ENCODE peak calls at places on chromosomes 2 and 18, in seven cellular contexts. One of them, this sample, is unnamed.

GRCh38 chr2:157887946-157888345 is 11.8 kb upstream of the ACVR1 start:
- DNase-seq in glutamatergic neuron: no peak
- DNase-seq in right lobe of liver: no peak
- DNase-seq in uterus: no peak
- DNase-seq in DND-41: no peak
- DNase-seq in K562: no peak
- DNase-seq in AG04450: no peak
- DNase-seq in this sample: no peak

GRCh38 chr18:33603434-33603833 is 25.4 kb downstream of the ASXL3 start:
- DNase-seq in glutamatergic neuron: no peak
- DNase-seq in right lobe of liver: no peak
- DNase-seq in uterus: no peak
- DNase-seq in DND-41: no peak
- DNase-seq in K562: no peak
- DNase-seq in AG04450: no peak
- DNase-seq in this sample: no peak

GRCh38 chr18:60872434-60872833 is 460.8 kb upstream of the CDH20 start:
- DNase-seq in glutamatergic neuron: no peak
- DNase-seq in right lobe of liver: no peak
- DNase-seq in uterus: no peak
- DNase-seq in DND-41: no peak
- DNase-seq in K562: no peak
- DNase-seq in AG04450: no peak
- DNase-seq in this sample: no peak

GRCh38 chr2:220779918-220780317 is 792.2 kb downstream of the EPHA4 start:
- DNase-seq in glutamatergic neuron: no peak
- DNase-seq in right lobe of liver: no peak
- DNase-seq in uterus: no peak
- DNase-seq in DND-41: no peak
- DNase-seq in K562: no peak
- DNase-seq in AG04450: peak; percentile 74
- DNase-seq in this sample: peak; percentile 64

GRCh38 chr2:240465268-240465764 is 29.9 kb downstream of the GPC1 start:
- DNase-seq in glutamatergic neuron: peak; percentile 17
- DNase-seq in right lobe of liver: peak; percentile 56
- DNase-seq in uterus: no peak
- DNase-seq in DND-41: no peak
- DNase-seq in K562: no peak
- DNase-seq in AG04450: no peak
- DNase-seq in this sample: no peak

GRCh38 chr2:239201884-239202283 is 198.9 kb downstream of the HDAC4 start:
- DNase-seq in glutamatergic neuron: peak; percentile 9
- DNase-seq in right lobe of liver: no peak
- DNase-seq in uterus: no peak
- DNase-seq in DND-41: no peak
- DNase-seq in K562: no peak
- DNase-seq in AG04450: no peak
- DNase-seq in this sample: no peak

GRCh38 chr2:229800997-229801754 is 86.8 kb upstream of the DNER start:
- DNase-seq in glutamatergic neuron: peak; percentile 66
- DNase-seq in right lobe of liver: peak; percentile 60
- DNase-seq in uterus: peak; percentile 47
- DNase-seq in DND-41: peak; percentile 71
- DNase-seq in K562: peak; percentile 39
- DNase-seq in AG04450: peak; percentile 15
- DNase-seq in this sample: peak; percentile 79

GRCh38 chr18:23587220-23587642 is 925 bp upstream of the NPC1 start:
- DNase-seq in glutamatergic neuron: no peak
- DNase-seq in right lobe of liver: peak; percentile 57
- DNase-seq in uterus: no peak
- DNase-seq in DND-41: no peak
- DNase-seq in K562: no peak
- DNase-seq in AG04450: no peak
- DNase-seq in this sample: no peak

GRCh38 chr2:218679119-218679518 is 7.2 kb downstream of the STK36 start:
- DNase-seq in glutamatergic neuron: no peak
- DNase-seq in right lobe of liver: no peak
- DNase-seq in uterus: no peak
- DNase-seq in DND-41: no peak
- DNase-seq in K562: peak; percentile 25
- DNase-seq in AG04450: no peak
- DNase-seq in this sample: no peak

GRCh38 chr2:46001741-46002506 is 295.3 kb upstream of the EPAS1 start:
- DNase-seq in glutamatergic neuron: no peak
- DNase-seq in right lobe of liver: no peak
- DNase-seq in uterus: peak; percentile 26
- DNase-seq in DND-41: no peak
- DNase-seq in K562: no peak
- DNase-seq in AG04450: peak; percentile 84
- DNase-seq in this sample: no peak

GRCh38 chr2:45643543-45644542 is 7.6 kb upstream of the PRKCE start:
- DNase-seq in glutamatergic neuron: peak; percentile 86
- DNase-seq in right lobe of liver: peak; percentile 82
- DNase-seq in uterus: peak; percentile 44
- DNase-seq in DND-41: peak; percentile 72
- DNase-seq in K562: peak; percentile 90
- DNase-seq in AG04450: no peak
- DNase-seq in this sample: peak; percentile 62

GRCh38 chr2:44916291-44916690 is 25.2 kb upstream of the SIX3 start:
- DNase-seq in glutamatergic neuron: no peak
- DNase-seq in right lobe of liver: no peak
- DNase-seq in uterus: no peak
- DNase-seq in DND-41: no peak
- DNase-seq in K562: no peak
- DNase-seq in AG04450: no peak
- DNase-seq in this sample: no peak

GRCh38 chr2:68755071-68755470 is 20.5 kb downstream of the ARHGAP25 start:
- DNase-seq in glutamatergic neuron: no peak
- DNase-seq in right lobe of liver: no peak
- DNase-seq in uterus: no peak
- DNase-seq in DND-41: no peak
- DNase-seq in K562: no peak
- DNase-seq in AG04450: no peak
- DNase-seq in this sample: no peak

GRCh38 chr2:23604731-23605130 is 219.8 kb downstream of the KLHL29 start:
- DNase-seq in glutamatergic neuron: no peak
- DNase-seq in right lobe of liver: peak; percentile 39
- DNase-seq in uterus: no peak
- DNase-seq in DND-41: no peak
- DNase-seq in K562: no peak
- DNase-seq in AG04450: no peak
- DNase-seq in this sample: no peak

GRCh38 chr2:147294825-147295392 is 549.9 kb upstream of the ACVR2A start:
- DNase-seq in glutamatergic neuron: no peak
- DNase-seq in right lobe of liver: no peak
- DNase-seq in uterus: no peak
- DNase-seq in DND-41: no peak
- DNase-seq in K562: no peak
- DNase-seq in AG04450: no peak
- DNase-seq in this sample: peak; percentile 17

GRCh38 chr2:162254472-162254871 is 11.2 kb upstream of the FAP start:
- DNase-seq in glutamatergic neuron: no peak
- DNase-seq in right lobe of liver: no peak
- DNase-seq in uterus: no peak
- DNase-seq in DND-41: no peak
- DNase-seq in K562: no peak
- DNase-seq in AG04450: no peak
- DNase-seq in this sample: no peak

GRCh38 chr2:86000131-86000937 is 105.4 kb downstream of the POLR1A start:
- DNase-seq in glutamatergic neuron: no peak
- DNase-seq in right lobe of liver: no peak
- DNase-seq in uterus: no peak
- DNase-seq in DND-41: no peak
- DNase-seq in K562: no peak
- DNase-seq in AG04450: no peak
- DNase-seq in this sample: no peak

GRCh38 chr2:170377469-170378207 is 199.7 kb downstream of the MYO3B start:
- DNase-seq in glutamatergic neuron: no peak
- DNase-seq in right lobe of liver: no peak
- DNase-seq in uterus: no peak
- DNase-seq in DND-41: no peak
- DNase-seq in K562: no peak
- DNase-seq in AG04450: no peak
- DNase-seq in this sample: no peak
- TF ChIP-seq CTCF in glutamatergic neuron: no peak
- TF ChIP-seq CTCF in right lobe of liver: no peak
- TF ChIP-seq CTCF in uterus: no peak
- TF ChIP-seq CTCF in DND-41: no peak
- TF ChIP-seq CTCF in K562: peak; percentile 21
- TF ChIP-seq CTCF in AG04450: peak; percentile 28
- TF ChIP-seq CTCF in this sample: no peak

GRCh38 chr2:18791172-18791797 is 201.9 kb upstream of the NT5C1B start:
- DNase-seq in glutamatergic neuron: no peak
- DNase-seq in right lobe of liver: no peak
- DNase-seq in uterus: no peak
- DNase-seq in DND-41: no peak
- DNase-seq in K562: no peak
- DNase-seq in AG04450: peak; percentile 15
- DNase-seq in this sample: no peak

GRCh38 chr2:18784245-18784644 is 194.9 kb upstream of the NT5C1B start:
- DNase-seq in glutamatergic neuron: no peak
- DNase-seq in right lobe of liver: no peak
- DNase-seq in uterus: no peak
- DNase-seq in DND-41: no peak
- DNase-seq in K562: no peak
- DNase-seq in AG04450: no peak
- DNase-seq in this sample: no peak

GRCh38 chr2:18790465-18791171 is 201.2 kb upstream of the NT5C1B start:
- DNase-seq in glutamatergic neuron: no peak
- DNase-seq in right lobe of liver: no peak
- DNase-seq in uterus: no peak
- DNase-seq in DND-41: no peak
- DNase-seq in K562: no peak
- DNase-seq in AG04450: no peak
- DNase-seq in this sample: no peak

GRCh38 chr2:18788590-18788989 is 199.2 kb upstream of the NT5C1B start:
- DNase-seq in glutamatergic neuron: no peak
- DNase-seq in right lobe of liver: no peak
- DNase-seq in uterus: no peak
- DNase-seq in DND-41: no peak
- DNase-seq in K562: no peak
- DNase-seq in AG04450: no peak
- DNase-seq in this sample: peak; percentile 34

DNA sequence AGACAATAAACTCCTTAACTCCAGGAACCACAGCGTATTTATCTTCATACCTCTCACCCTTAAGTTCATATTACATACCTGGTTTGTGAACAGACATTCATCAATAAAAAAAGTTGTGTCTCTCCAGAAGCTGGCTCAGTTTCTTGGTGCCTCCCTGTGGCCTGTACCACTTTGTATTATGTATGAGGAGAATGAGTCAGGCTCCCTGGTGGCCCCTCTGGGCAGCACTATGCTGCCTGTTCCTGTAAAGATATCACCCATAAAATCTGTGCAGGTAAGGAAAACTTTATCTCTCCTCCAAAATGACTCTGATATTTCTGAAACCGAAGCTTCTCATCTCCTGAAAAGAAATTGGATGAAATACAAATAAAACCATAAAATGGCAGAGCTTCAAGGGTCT is 198.4 kb upstream of the NT5C1B start:
- DNase-seq in glutamatergic neuron: no peak
- DNase-seq in right lobe of liver: no peak
- DNase-seq in uterus: no peak
- DNase-seq in DND-41: no peak
- DNase-seq in K562: no peak
- DNase-seq in AG04450: no peak
- DNase-seq in this sample: no peak
- TF ChIP-seq CTCF in glutamatergic neuron: no peak
- TF ChIP-seq CTCF in right lobe of liver: no peak
- TF ChIP-seq CTCF in uterus: no peak
- TF ChIP-seq CTCF in DND-41: no peak
- TF ChIP-seq CTCF in K562: no peak
- TF ChIP-seq CTCF in AG04450: no peak
- TF ChIP-seq CTCF in this sample: no peak

GRCh38 chr2:15619938-15620337 is 28.3 kb downstream of the DDX1 start:
- DNase-seq in glutamatergic neuron: no peak
- DNase-seq in right lobe of liver: no peak
- DNase-seq in uterus: no peak
- DNase-seq in DND-41: no peak
- DNase-seq in K562: no peak
- DNase-seq in AG04450: no peak
- DNase-seq in this sample: no peak
- TF ChIP-seq CTCF in glutamatergic neuron: no peak
- TF ChIP-seq CTCF in right lobe of liver: no peak
- TF ChIP-seq CTCF in uterus: no peak
- TF ChIP-seq CTCF in DND-41: no peak
- TF ChIP-seq CTCF in K562: no peak
- TF ChIP-seq CTCF in AG04450: no peak
- TF ChIP-seq CTCF in this sample: no peak

GRCh38 chr2:100960688-100961087 is 41.4 kb upstream of the RPL31 start:
- DNase-seq in glutamatergic neuron: no peak
- DNase-seq in right lobe of liver: no peak
- DNase-seq in uterus: no peak
- DNase-seq in DND-41: no peak
- DNase-seq in K562: no peak
- DNase-seq in AG04450: no peak
- DNase-seq in this sample: no peak
- TF ChIP-seq CTCF in glutamatergic neuron: no peak
- TF ChIP-seq CTCF in right lobe of liver: no peak
- TF ChIP-seq CTCF in uterus: no peak
- TF ChIP-seq CTCF in DND-41: no peak
- TF ChIP-seq CTCF in K562: no peak
- TF ChIP-seq CTCF in AG04450: no peak
- TF ChIP-seq CTCF in this sample: no peak

GRCh38 chr18:74289137-74289536 is 2.6 kb downstream of the CYB5A start:
- DNase-seq in glutamatergic neuron: no peak
- DNase-seq in right lobe of liver: no peak
- DNase-seq in uterus: no peak
- DNase-seq in DND-41: no peak
- DNase-seq in K562: no peak
- DNase-seq in AG04450: no peak
- DNase-seq in this sample: peak; percentile 55
- TF ChIP-seq CTCF in glutamatergic neuron: no peak
- TF ChIP-seq CTCF in right lobe of liver: no peak
- TF ChIP-seq CTCF in uterus: no peak
- TF ChIP-seq CTCF in DND-41: no peak
- TF ChIP-seq CTCF in K562: no peak
- TF ChIP-seq CTCF in AG04450: no peak
- TF ChIP-seq CTCF in this sample: no peak

DNA sequence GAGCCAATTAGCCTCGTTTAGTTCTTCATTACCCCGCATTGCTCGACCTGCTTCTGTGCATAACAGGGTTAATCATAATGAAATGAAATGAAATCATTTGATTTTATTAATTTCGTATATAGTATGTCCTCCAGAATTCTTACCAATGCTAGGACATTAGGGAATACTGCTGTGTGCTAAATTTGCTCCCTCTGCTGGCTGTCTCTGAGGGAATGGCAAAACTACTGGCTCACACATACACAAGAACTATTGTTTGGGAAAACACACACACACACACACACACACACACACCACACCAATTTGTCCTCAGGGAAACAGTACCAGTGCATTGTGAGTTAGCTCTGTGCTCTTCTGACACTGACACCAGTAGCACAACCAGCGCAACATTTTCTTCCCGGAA is 273.3 kb upstream of the TCF4 start:
- DNase-seq in glutamatergic neuron: no peak
- DNase-seq in right lobe of liver: no peak
- DNase-seq in uterus: no peak
- DNase-seq in DND-41: no peak
- DNase-seq in K562: no peak
- DNase-seq in AG04450: no peak
- DNase-seq in this sample: peak; percentile 55
- TF ChIP-seq CTCF in glutamatergic neuron: no peak
- TF ChIP-seq CTCF in right lobe of liver: peak; percentile 24
- TF ChIP-seq CTCF in uterus: no peak
- TF ChIP-seq CTCF in DND-41: peak; percentile 34
- TF ChIP-seq CTCF in K562: peak; percentile 42
- TF ChIP-seq CTCF in AG04450: peak; percentile 67
- TF ChIP-seq CTCF in this sample: peak; percentile 37

This sample was measured in MCF 10A.